ENCODE peak calls at places on chromosomes 13 and 19, in six cellular contexts. One of them, this sample, is unnamed.

GRCh38 chr13:77479326-77479725 is 56.2 kb upstream of the SCEL start:
- DNase-seq in neuronal stem cell: no peak
- DNase-seq in IMR-90: no peak
- DNase-seq in H1: no peak
- DNase-seq in mesenchymal stem cell: no peak
- DNase-seq in mesendoderm: peak; percentile 18
- DNase-seq in this sample: no peak

GRCh38 chr13:84137292-84137691 is 255.0 kb upstream of the SLITRK1 start:
- DNase-seq in mesendoderm: no peak
- DNase-seq in mesenchymal stem cell: peak; percentile 28
- DNase-seq in neuronal stem cell: no peak
- DNase-seq in H1: no peak
- DNase-seq in IMR-90: no peak
- DNase-seq in this sample: no peak

GRCh38 chr19:30174357-30174645 is 197.9 kb upstream of the ZNF536 start:
- DNase-seq in H1: no peak
- DNase-seq in mesendoderm: no peak
- DNase-seq in neuronal stem cell: no peak
- DNase-seq in IMR-90: no peak
- DNase-seq in mesenchymal stem cell: no peak
- DNase-seq in this sample: no peak

GRCh38 chr19:53520163-53520546 is 17.8 kb upstream of the ZNF331 start:
- DNase-seq in H1: no peak
- DNase-seq in mesenchymal stem cell: no peak
- DNase-seq in mesendoderm: no peak
- DNase-seq in IMR-90: no peak
- DNase-seq in neuronal stem cell: no peak
- DNase-seq in this sample: no peak

GRCh38 chr13:21033866-21034601 is 27.4 kb downstream of the LATS2 start:
- DNase-seq in neuronal stem cell: no peak
- DNase-seq in mesenchymal stem cell: peak; percentile 50
- DNase-seq in IMR-90: no peak
- DNase-seq in H1: no peak
- DNase-seq in mesendoderm: no peak
- DNase-seq in this sample: peak; percentile 40

GRCh38 chr19:18119243-18120105 is 21.9 kb downstream of the MAST3 start:
- DNase-seq in mesendoderm: no peak
- DNase-seq in H1: no peak
- DNase-seq in mesenchymal stem cell: no peak
- DNase-seq in neuronal stem cell: no peak
- DNase-seq in IMR-90: no peak
- DNase-seq in this sample: no peak

GRCh38 chr13:111531505-111531904 is 211.1 kb downstream of the TEX29 start:
- DNase-seq in mesendoderm: no peak
- DNase-seq in mesenchymal stem cell: no peak
- DNase-seq in H1: no peak
- DNase-seq in neuronal stem cell: no peak
- DNase-seq in IMR-90: peak; percentile 0
- DNase-seq in this sample: peak; percentile 1

GRCh38 chr19:42422092-42422575 is 5.1 kb downstream of the LIPE start:
- DNase-seq in mesendoderm: no peak
- DNase-seq in neuronal stem cell: no peak
- DNase-seq in mesenchymal stem cell: no peak
- DNase-seq in H1: no peak
- DNase-seq in IMR-90: no peak
- DNase-seq in this sample: no peak

GRCh38 chr13:113969311-113969972 is 4.4 kb downstream of the C13orf46 start:
- DNase-seq in neuronal stem cell: no peak
- DNase-seq in mesendoderm: no peak
- DNase-seq in IMR-90: no peak
- DNase-seq in H1: no peak
- DNase-seq in mesenchymal stem cell: no peak
- DNase-seq in this sample: no peak

GRCh38 chr13:91664036-91664435 is 265.6 kb downstream of the GPC5 start:
- DNase-seq in IMR-90: peak; percentile 35
- DNase-seq in mesenchymal stem cell: no peak
- DNase-seq in neuronal stem cell: no peak
- DNase-seq in mesendoderm: peak; percentile 18
- DNase-seq in H1: no peak
- DNase-seq in this sample: no peak

GRCh38 chr13:76398426-76398825 is 487.8 kb downstream of the KCTD12 start:
- DNase-seq in IMR-90: peak; percentile 5
- DNase-seq in H1: no peak
- DNase-seq in neuronal stem cell: no peak
- DNase-seq in mesenchymal stem cell: no peak
- DNase-seq in mesendoderm: no peak
- DNase-seq in this sample: no peak

GRCh38 chr19:35673121-35673804 is 6.9 kb downstream of the UPK1A start:
- DNase-seq in mesenchymal stem cell: peak; percentile 75
- DNase-seq in mesendoderm: peak; percentile 65
- DNase-seq in neuronal stem cell: no peak
- DNase-seq in IMR-90: peak; percentile 62
- DNase-seq in H1: peak; percentile 89
- DNase-seq in this sample: peak; percentile 88

GRCh38 chr13:39144941-39145533 is 106.8 kb downstream of the NHLRC3 start:
- DNase-seq in mesenchymal stem cell: peak; percentile 67
- DNase-seq in mesendoderm: peak; percentile 73
- DNase-seq in H1: peak; percentile 55
- DNase-seq in IMR-90: peak; percentile 70
- DNase-seq in neuronal stem cell: peak; percentile 47
- DNase-seq in this sample: peak; percentile 76

GRCh38 chr13:38223093-38223492 is 126.6 kb upstream of the UFM1 start:
- DNase-seq in neuronal stem cell: peak; percentile 38
- DNase-seq in mesenchymal stem cell: peak; percentile 31
- DNase-seq in mesendoderm: peak; percentile 68
- DNase-seq in IMR-90: peak; percentile 1
- DNase-seq in H1: no peak
- DNase-seq in this sample: no peak

GRCh38 chr19:7871280-7871529 is 3.0 kb downstream of the PRR36 start:
- DNase-seq in neuronal stem cell: no peak
- DNase-seq in H1: no peak
- DNase-seq in mesenchymal stem cell: no peak
- DNase-seq in mesendoderm: peak; percentile 92
- DNase-seq in IMR-90: no peak
- DNase-seq in this sample: no peak

GRCh38 chr13:47549219-47549752 is 451.8 kb downstream of the SUCLA2 start:
- DNase-seq in mesenchymal stem cell: no peak
- DNase-seq in mesendoderm: peak; percentile 37
- DNase-seq in neuronal stem cell: no peak
- DNase-seq in H1: no peak
- DNase-seq in IMR-90: no peak
- DNase-seq in this sample: no peak

GRCh38 chr19:35300340-35300649 is 8.3 kb downstream of the MAG start:
- DNase-seq in IMR-90: no peak
- DNase-seq in H1: no peak
- DNase-seq in neuronal stem cell: no peak
- DNase-seq in mesendoderm: no peak
- DNase-seq in mesenchymal stem cell: no peak
- DNase-seq in this sample: no peak

GRCh38 chr19:7681336-7682174 is 922 bp downstream of the TRAPPC5 start:
- DNase-seq in H1: peak; percentile 82
- DNase-seq in mesendoderm: peak; percentile 95
- DNase-seq in IMR-90: peak; percentile 70
- DNase-seq in neuronal stem cell: peak; percentile 67
- DNase-seq in mesenchymal stem cell: peak; percentile 71
- DNase-seq in this sample: peak; percentile 67

GRCh38 chr19:13629687-13630357 is 123.5 kb upstream of the CACNA1A start:
- DNase-seq in neuronal stem cell: no peak
- DNase-seq in IMR-90: peak; percentile 91
- DNase-seq in mesendoderm: no peak
- DNase-seq in mesenchymal stem cell: no peak
- DNase-seq in H1: no peak
- DNase-seq in this sample: peak; percentile 22

GRCh38 chr13:79060216-79060615 is 345.8 kb downstream of the RBM26 start:
- DNase-seq in mesenchymal stem cell: no peak
- DNase-seq in H1: no peak
- DNase-seq in neuronal stem cell: no peak
- DNase-seq in mesendoderm: peak; percentile 20
- DNase-seq in IMR-90: no peak
- DNase-seq in this sample: no peak

GRCh38 chr19:35486268-35486708 is 4.0 kb downstream of the KRTDAP start:
- DNase-seq in H1: no peak
- DNase-seq in IMR-90: no peak
- DNase-seq in neuronal stem cell: no peak
- DNase-seq in mesendoderm: peak; percentile 26
- DNase-seq in mesenchymal stem cell: no peak
- DNase-seq in this sample: no peak

GRCh38 chr19:10899171-10899653 is 27.9 kb downstream of the CARM1 start:
- DNase-seq in mesenchymal stem cell: no peak
- DNase-seq in H1: no peak
- DNase-seq in mesendoderm: no peak
- DNase-seq in neuronal stem cell: no peak
- DNase-seq in IMR-90: no peak
- DNase-seq in this sample: no peak
- H3K4me1 ChIP-seq in mesenchymal stem cell: peaks cover 25% of the 10 kb centered on the region
- H3K4me1 ChIP-seq in H1: peaks cover 10% of the 10 kb centered on the region
- H3K4me1 ChIP-seq in mesendoderm: no peaks in the 10 kb centered on the region
- H3K4me1 ChIP-seq in neuronal stem cell: peaks cover 2% of the 10 kb centered on the region
- H3K4me1 ChIP-seq in IMR-90: peaks cover 16% of the 10 kb centered on the region
- H3K4me1 ChIP-seq in this sample: peaks cover 8% of the 10 kb centered on the region

GRCh38 chr19:57515218-57515617 is 11.9 kb upstream of the ZNF549 start:
- DNase-seq in mesenchymal stem cell: no peak
- DNase-seq in neuronal stem cell: no peak
- DNase-seq in IMR-90: no peak
- DNase-seq in H1: no peak
- DNase-seq in mesendoderm: no peak
- DNase-seq in this sample: no peak

GRCh38 chr19:57512845-57513244 is 13.1 kb downstream of the ZNF773 start:
- DNase-seq in mesenchymal stem cell: peak; percentile 39
- DNase-seq in H1: no peak
- DNase-seq in mesendoderm: peak; percentile 57
- DNase-seq in neuronal stem cell: no peak
- DNase-seq in IMR-90: peak; percentile 34
- DNase-seq in this sample: no peak

GRCh38 chr19:57506163-57506562 is 6.4 kb downstream of the ZNF773 start:
- DNase-seq in mesendoderm: no peak
- DNase-seq in mesenchymal stem cell: no peak
- DNase-seq in neuronal stem cell: no peak
- DNase-seq in IMR-90: no peak
- DNase-seq in H1: no peak
- DNase-seq in this sample: no peak

DNA sequence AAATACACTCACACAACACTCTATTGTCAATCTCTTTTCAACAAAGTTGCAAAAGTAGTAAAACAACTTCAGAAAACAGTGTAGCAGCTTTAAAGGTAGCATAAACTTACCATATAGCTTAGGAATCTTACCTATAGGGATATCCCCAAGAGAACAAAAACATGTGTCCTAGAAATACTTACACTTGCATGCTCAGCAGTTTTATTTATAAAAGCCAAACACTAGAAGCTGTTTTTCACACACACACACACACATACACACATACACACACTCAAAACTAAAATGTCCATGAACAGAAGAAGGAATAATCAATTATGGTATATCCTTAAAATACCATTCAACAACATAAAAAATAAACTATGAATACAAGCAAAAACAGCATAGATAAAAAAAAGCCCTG is 11.7 kb downstream of the ZNF773 start:
- DNase-seq in mesenchymal stem cell: no peak
- DNase-seq in H1: no peak
- DNase-seq in IMR-90: no peak
- DNase-seq in neuronal stem cell: no peak
- DNase-seq in mesendoderm: no peak
- DNase-seq in this sample: no peak
- H3K36me3 ChIP-seq in mesenchymal stem cell: peaks cover 79% of the 10 kb centered on the region
- H3K36me3 ChIP-seq in H1: peaks cover 28% of the 10 kb centered on the region
- H3K36me3 ChIP-seq in IMR-90: peaks cover 37% of the 10 kb centered on the region
- H3K36me3 ChIP-seq in neuronal stem cell: peaks cover 20% of the 10 kb centered on the region
- H3K36me3 ChIP-seq in mesendoderm: peaks cover 4% of the 10 kb centered on the region
- H3K36me3 ChIP-seq in this sample: peaks cover 19% of the 10 kb centered on the region

GRCh38 chr19:45716314-45717130 is 14.2 kb downstream of the FBXO46 start:
- DNase-seq in neuronal stem cell: no peak
- DNase-seq in mesendoderm: peak; percentile 50
- DNase-seq in H1: no peak
- DNase-seq in IMR-90: no peak
- DNase-seq in mesenchymal stem cell: peak; percentile 35
- DNase-seq in this sample: peak; percentile 60
- H2BK5ac ChIP-seq in neuronal stem cell: peak overlapping the region; percentile 31
- H2BK5ac ChIP-seq in mesendoderm: peak overlapping the region; percentile 64
- H2BK5ac ChIP-seq in H1: peak overlapping the region; percentile 88
- H2BK5ac ChIP-seq in IMR-90: peak overlapping the region; percentile 49
- H2BK5ac ChIP-seq in mesenchymal stem cell: peak overlapping the region; percentile 59
- H2BK5ac ChIP-seq in this sample: peak overlapping the region; percentile 74

GRCh38 chr19:19403373-19403901 is 2.0 kb upstream of the GATAD2A start:
- DNase-seq in neuronal stem cell: no peak
- DNase-seq in H1: no peak
- DNase-seq in mesenchymal stem cell: peak; percentile 51
- DNase-seq in mesendoderm: no peak
- DNase-seq in IMR-90: peak; percentile 44
- DNase-seq in this sample: no peak

GRCh38 chr19:19406878-19407639 is 1.6 kb downstream of the GATAD2A start:
- DNase-seq in neuronal stem cell: no peak
- DNase-seq in mesenchymal stem cell: peak; percentile 78
- DNase-seq in H1: no peak
- DNase-seq in IMR-90: peak; percentile 45
- DNase-seq in mesendoderm: no peak
- DNase-seq in this sample: peak; percentile 79

GRCh38 chr19:19402656-19403372 is 2.7 kb upstream of the GATAD2A start:
- DNase-seq in mesendoderm: no peak
- DNase-seq in H1: no peak
- DNase-seq in IMR-90: no peak
- DNase-seq in neuronal stem cell: no peak
- DNase-seq in mesenchymal stem cell: peak; percentile 52
- DNase-seq in this sample: peak; percentile 72

GRCh38 chr19:19405919-19406877 is 723 bp downstream of the GATAD2A start:
- DNase-seq in mesendoderm: peak; percentile 55
- DNase-seq in H1: peak; percentile 78
- DNase-seq in IMR-90: peak; percentile 60
- DNase-seq in mesenchymal stem cell: peak; percentile 66
- DNase-seq in neuronal stem cell: peak; percentile 69
- DNase-seq in this sample: no peak

GRCh38 chr19:19404879-19405860 is at the start of gene GATAD2A:
- DNase-seq in neuronal stem cell: peak; percentile 96
- DNase-seq in IMR-90: peak; percentile 89
- DNase-seq in H1: peak; percentile 98
- DNase-seq in mesendoderm: peak; percentile 93
- DNase-seq in mesenchymal stem cell: peak; percentile 91
- DNase-seq in this sample: peak; percentile 95
- H3K4me1 ChIP-seq in neuronal stem cell: peaks cover 17% of the 10 kb centered on the region
- H3K4me1 ChIP-seq in IMR-90: peaks cover 12% of the 10 kb centered on the region
- H3K4me1 ChIP-seq in H1: peaks cover 23% of the 10 kb centered on the region
- H3K4me1 ChIP-seq in mesendoderm: peaks cover 15% of the 10 kb centered on the region
- H3K4me1 ChIP-seq in mesenchymal stem cell: peaks cover 14% of the 10 kb centered on the region
- H3K4me1 ChIP-seq in this sample: peaks cover 21% of the 10 kb centered on the region

DNA sequence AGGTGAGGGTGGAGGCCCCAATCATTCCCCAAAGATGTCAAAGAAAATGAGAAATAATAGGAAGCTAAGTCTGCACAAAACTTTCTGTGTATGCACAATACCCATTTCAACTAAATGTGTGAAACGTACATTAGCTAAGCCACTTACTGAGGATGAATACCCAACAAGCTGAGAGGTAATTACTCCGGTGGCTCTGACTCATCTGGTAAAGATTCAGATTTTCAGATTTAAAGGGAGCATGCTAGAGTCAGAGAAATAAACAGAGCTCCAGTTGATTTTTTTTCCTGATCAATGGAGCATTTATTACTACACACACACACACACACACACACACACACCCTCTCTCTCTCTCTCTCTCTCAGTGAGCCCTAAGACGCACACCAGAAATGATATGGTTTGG is 194.8 kb upstream of the ARGLU1 start:
- DNase-seq in H1: no peak
- DNase-seq in mesendoderm: no peak
- DNase-seq in IMR-90: no peak
- DNase-seq in neuronal stem cell: no peak
- DNase-seq in mesenchymal stem cell: no peak
- DNase-seq in this sample: no peak
- H3K36me3 ChIP-seq in H1: no peaks in the 10 kb centered on the region
- H3K36me3 ChIP-seq in mesendoderm: no peaks in the 10 kb centered on the region
- H3K36me3 ChIP-seq in IMR-90: no peaks in the 10 kb centered on the region
- H3K36me3 ChIP-seq in neuronal stem cell: no peaks in the 10 kb centered on the region
- H3K36me3 ChIP-seq in mesenchymal stem cell: no peaks in the 10 kb centered on the region
- H3K36me3 ChIP-seq in this sample: no peaks in the 10 kb centered on the region